ENCODE peak calls at places on chromosomes 12 and 14, in six cellular contexts. One of them, this sample, is unnamed.

GRCh38 chr12:123983822-123984485 is 10.9 kb downstream of the ZNF664 start:
- DNase-seq in CD4-positive, alpha-beta memory T cell: peak
- DNase-seq in effector memory CD8-positive, alpha-beta T cell: peak
- DNase-seq in occipital lobe: peak
- DNase-seq in fibroblast of pulmonary artery: peak
- DNase-seq in uterus: peak
- DNase-seq in this sample: peak

GRCh38 chr12:28775556-28775955 is 373.5 kb upstream of the FAR2 start:
- DNase-seq in CD4-positive, alpha-beta memory T cell: no peak
- DNase-seq in effector memory CD8-positive, alpha-beta T cell: no peak
- DNase-seq in occipital lobe: no peak
- DNase-seq in fibroblast of pulmonary artery: no peak
- DNase-seq in uterus: no peak
- DNase-seq in this sample: no peak

GRCh38 chr14:31180299-31181051 is 27.1 kb downstream of the HECTD1 start:
- DNase-seq in CD4-positive, alpha-beta memory T cell: no peak
- DNase-seq in effector memory CD8-positive, alpha-beta T cell: no peak
- DNase-seq in occipital lobe: no peak
- DNase-seq in fibroblast of pulmonary artery: no peak
- DNase-seq in uterus: no peak
- DNase-seq in this sample: no peak

GRCh38 chr12:131703161-131703560 is 7.7 kb upstream of the SFSWAP start:
- DNase-seq in CD4-positive, alpha-beta memory T cell: no peak
- DNase-seq in effector memory CD8-positive, alpha-beta T cell: no peak
- DNase-seq in occipital lobe: no peak
- DNase-seq in fibroblast of pulmonary artery: no peak
- DNase-seq in uterus: no peak
- DNase-seq in this sample: no peak

GRCh38 chr14:74275265-74275841 is 27.4 kb downstream of the ABCD4 start:
- DNase-seq in CD4-positive, alpha-beta memory T cell: no peak
- DNase-seq in effector memory CD8-positive, alpha-beta T cell: no peak
- DNase-seq in occipital lobe: no peak
- DNase-seq in fibroblast of pulmonary artery: peak
- DNase-seq in uterus: no peak
- DNase-seq in this sample: no peak

GRCh38 chr12:1117970-1118563 is 127.0 kb downstream of the ERC1 start:
- DNase-seq in CD4-positive, alpha-beta memory T cell: peak
- DNase-seq in effector memory CD8-positive, alpha-beta T cell: peak
- DNase-seq in occipital lobe: no peak
- DNase-seq in fibroblast of pulmonary artery: peak
- DNase-seq in uterus: peak
- DNase-seq in this sample: peak

GRCh38 chr14:51308872-51309271 is 68.8 kb downstream of the TMX1 start:
- DNase-seq in CD4-positive, alpha-beta memory T cell: no peak
- DNase-seq in effector memory CD8-positive, alpha-beta T cell: no peak
- DNase-seq in occipital lobe: no peak
- DNase-seq in fibroblast of pulmonary artery: no peak
- DNase-seq in uterus: no peak
- DNase-seq in this sample: no peak

GRCh38 chr12:114683709-114684097 is 272 bp downstream of the TBX3 start:
- DNase-seq in CD4-positive, alpha-beta memory T cell: no peak
- DNase-seq in effector memory CD8-positive, alpha-beta T cell: no peak
- DNase-seq in occipital lobe: no peak
- DNase-seq in fibroblast of pulmonary artery: no peak
- DNase-seq in uterus: no peak
- DNase-seq in this sample: no peak

GRCh38 chr14:31219169-31219568 is 11.6 kb upstream of the HECTD1 start:
- DNase-seq in CD4-positive, alpha-beta memory T cell: no peak
- DNase-seq in effector memory CD8-positive, alpha-beta T cell: no peak
- DNase-seq in occipital lobe: no peak
- DNase-seq in fibroblast of pulmonary artery: no peak
- DNase-seq in uterus: no peak
- DNase-seq in this sample: no peak

GRCh38 chr12:124567035-124567672 is at the start of gene NCOR2:
- DNase-seq in CD4-positive, alpha-beta memory T cell: peak
- DNase-seq in effector memory CD8-positive, alpha-beta T cell: peak
- DNase-seq in occipital lobe: no peak
- DNase-seq in fibroblast of pulmonary artery: no peak
- DNase-seq in uterus: no peak
- DNase-seq in this sample: peak

GRCh38 chr14:58060077-58060476 is 91.9 kb downstream of the ARMH4 start:
- DNase-seq in CD4-positive, alpha-beta memory T cell: no peak
- DNase-seq in effector memory CD8-positive, alpha-beta T cell: no peak
- DNase-seq in occipital lobe: no peak
- DNase-seq in fibroblast of pulmonary artery: no peak
- DNase-seq in uterus: no peak
- DNase-seq in this sample: no peak

GRCh38 chr14:96098309-96098998 is 59.3 kb downstream of the C14orf132 start:
- DNase-seq in CD4-positive, alpha-beta memory T cell: no peak
- DNase-seq in effector memory CD8-positive, alpha-beta T cell: no peak
- DNase-seq in occipital lobe: peak
- DNase-seq in fibroblast of pulmonary artery: peak
- DNase-seq in uterus: peak
- DNase-seq in this sample: no peak

GRCh38 chr12:121804417-121805111 is 755 bp downstream of the SETD1B start:
- DNase-seq in CD4-positive, alpha-beta memory T cell: peak
- DNase-seq in effector memory CD8-positive, alpha-beta T cell: no peak
- DNase-seq in occipital lobe: no peak
- DNase-seq in fibroblast of pulmonary artery: no peak
- DNase-seq in uterus: peak
- DNase-seq in this sample: peak

GRCh38 chr12:49720214-49720613 is 13.0 kb upstream of the FMNL3 start:
- DNase-seq in CD4-positive, alpha-beta memory T cell: no peak
- DNase-seq in effector memory CD8-positive, alpha-beta T cell: no peak
- DNase-seq in occipital lobe: no peak
- DNase-seq in fibroblast of pulmonary artery: peak
- DNase-seq in uterus: no peak
- DNase-seq in this sample: peak

GRCh38 chr12:66062280-66062605 is 68.3 kb downstream of the LLPH start:
- DNase-seq in CD4-positive, alpha-beta memory T cell: no peak
- DNase-seq in effector memory CD8-positive, alpha-beta T cell: no peak
- DNase-seq in occipital lobe: no peak
- DNase-seq in fibroblast of pulmonary artery: no peak
- DNase-seq in uterus: no peak
- DNase-seq in this sample: no peak

GRCh38 chr12:46260913-46261476 is 7.8 kb downstream of the SLC38A1 start:
- DNase-seq in CD4-positive, alpha-beta memory T cell: no peak
- DNase-seq in effector memory CD8-positive, alpha-beta T cell: no peak
- DNase-seq in occipital lobe: no peak
- DNase-seq in fibroblast of pulmonary artery: no peak
- DNase-seq in uterus: no peak
- DNase-seq in this sample: no peak

GRCh38 chr14:53581497-53581896 is 375.1 kb downstream of the BMP4 start:
- DNase-seq in CD4-positive, alpha-beta memory T cell: no peak
- DNase-seq in effector memory CD8-positive, alpha-beta T cell: no peak
- DNase-seq in occipital lobe: no peak
- DNase-seq in fibroblast of pulmonary artery: no peak
- DNase-seq in uterus: no peak
- DNase-seq in this sample: no peak

GRCh38 chr12:18428416-18428815 is 167.1 kb downstream of the PIK3C2G start:
- DNase-seq in CD4-positive, alpha-beta memory T cell: no peak
- DNase-seq in effector memory CD8-positive, alpha-beta T cell: no peak
- DNase-seq in occipital lobe: no peak
- DNase-seq in fibroblast of pulmonary artery: no peak
- DNase-seq in uterus: no peak
- DNase-seq in this sample: no peak

GRCh38 chr12:78530065-78530765 is 334.4 kb upstream of the SYT1 start:
- DNase-seq in CD4-positive, alpha-beta memory T cell: no peak
- DNase-seq in effector memory CD8-positive, alpha-beta T cell: no peak
- DNase-seq in occipital lobe: no peak
- DNase-seq in fibroblast of pulmonary artery: peak
- DNase-seq in uterus: no peak
- DNase-seq in this sample: no peak

GRCh38 chr14:71314717-71315116 is 407.5 kb downstream of the PCNX1 start:
- DNase-seq in CD4-positive, alpha-beta memory T cell: no peak
- DNase-seq in effector memory CD8-positive, alpha-beta T cell: no peak
- DNase-seq in occipital lobe: no peak
- DNase-seq in fibroblast of pulmonary artery: no peak
- DNase-seq in uterus: no peak
- DNase-seq in this sample: no peak

GRCh38 chr12:6960291-6961277 is 9.4 kb downstream of the PTPN6 start:
- DNase-seq in CD4-positive, alpha-beta memory T cell: no peak
- DNase-seq in effector memory CD8-positive, alpha-beta T cell: no peak
- DNase-seq in occipital lobe: no peak
- DNase-seq in fibroblast of pulmonary artery: peak
- DNase-seq in uterus: no peak
- DNase-seq in this sample: no peak

GRCh38 chr12:43332977-43333649 is 218.9 kb downstream of the ADAMTS20 start:
- DNase-seq in CD4-positive, alpha-beta memory T cell: no peak
- DNase-seq in effector memory CD8-positive, alpha-beta T cell: no peak
- DNase-seq in occipital lobe: no peak
- DNase-seq in fibroblast of pulmonary artery: peak
- DNase-seq in uterus: no peak
- DNase-seq in this sample: no peak

GRCh38 chr14:79476133-79476532 is 735.2 kb downstream of the DIO2 start:
- DNase-seq in CD4-positive, alpha-beta memory T cell: no peak
- DNase-seq in effector memory CD8-positive, alpha-beta T cell: no peak
- DNase-seq in occipital lobe: no peak
- DNase-seq in fibroblast of pulmonary artery: no peak
- DNase-seq in uterus: no peak
- DNase-seq in this sample: no peak

GRCh38 chr14:50600849-50601248 is 40.9 kb downstream of the ATL1 start:
- DNase-seq in CD4-positive, alpha-beta memory T cell: no peak
- DNase-seq in effector memory CD8-positive, alpha-beta T cell: no peak
- DNase-seq in occipital lobe: no peak
- DNase-seq in fibroblast of pulmonary artery: peak
- DNase-seq in uterus: no peak
- DNase-seq in this sample: no peak

GRCh38 chr12:47236109-47236714 is 156.5 kb upstream of the AMIGO2 start:
- DNase-seq in CD4-positive, alpha-beta memory T cell: no peak
- DNase-seq in effector memory CD8-positive, alpha-beta T cell: no peak
- DNase-seq in occipital lobe: no peak
- DNase-seq in fibroblast of pulmonary artery: peak
- DNase-seq in uterus: no peak
- DNase-seq in this sample: no peak

GRCh38 chr12:99959549-99960170 is 25.1 kb downstream of the ANKS1B start:
- DNase-seq in CD4-positive, alpha-beta memory T cell: no peak
- DNase-seq in effector memory CD8-positive, alpha-beta T cell: no peak
- DNase-seq in occipital lobe: no peak
- DNase-seq in fibroblast of pulmonary artery: peak
- DNase-seq in uterus: no peak
- DNase-seq in this sample: no peak

GRCh38 chr12:69284131-69284530 is 44.8 kb downstream of the CPSF6 start:
- DNase-seq in CD4-positive, alpha-beta memory T cell: no peak
- DNase-seq in effector memory CD8-positive, alpha-beta T cell: peak
- DNase-seq in occipital lobe: peak
- DNase-seq in fibroblast of pulmonary artery: peak
- DNase-seq in uterus: peak
- DNase-seq in this sample: no peak

GRCh38 chr12:12070674-12071661 is at the start of gene BCL2L14:
- DNase-seq in CD4-positive, alpha-beta memory T cell: peak
- DNase-seq in effector memory CD8-positive, alpha-beta T cell: no peak
- DNase-seq in occipital lobe: no peak
- DNase-seq in fibroblast of pulmonary artery: no peak
- DNase-seq in uterus: no peak
- DNase-seq in this sample: peak

GRCh38 chr14:104328607-104329006 is 190.2 kb downstream of the KIF26A start:
- DNase-seq in CD4-positive, alpha-beta memory T cell: no peak
- DNase-seq in effector memory CD8-positive, alpha-beta T cell: no peak
- DNase-seq in occipital lobe: no peak
- DNase-seq in fibroblast of pulmonary artery: no peak
- DNase-seq in uterus: no peak
- DNase-seq in this sample: no peak

GRCh38 chr14:74979029-74979428 is 23.6 kb upstream of the PGF start:
- DNase-seq in CD4-positive, alpha-beta memory T cell: no peak
- DNase-seq in effector memory CD8-positive, alpha-beta T cell: no peak
- DNase-seq in occipital lobe: no peak
- DNase-seq in fibroblast of pulmonary artery: no peak
- DNase-seq in uterus: no peak
- DNase-seq in this sample: no peak

GRCh38 chr12:26746315-26746714 is 86.7 kb downstream of the ITPR2 start:
- DNase-seq in CD4-positive, alpha-beta memory T cell: no peak
- DNase-seq in effector memory CD8-positive, alpha-beta T cell: no peak
- DNase-seq in occipital lobe: no peak
- DNase-seq in fibroblast of pulmonary artery: peak
- DNase-seq in uterus: no peak
- DNase-seq in this sample: no peak